ENCODE peak calls at places on chromosomes 1 and 21, in nine cellular contexts. L is heart right ventricle; M is upper lobe of right lung; O is A549; S is psoas muscle; I is GM23338; J is CD8-positive, alpha-beta T cell; G is left lung; X is upper lobe of left lung. F is an unnamed sample. For H3K4me1, the result is how much of the 10 kb centered on the place peaks cover.

GRCh38 chr1:178521241-178521640 is 8.3 kb downstream of the TEX35 start:
- ATAC-seq in J (no peak), I (no peak), O (no peak), X (no peak), G (no peak), S (no peak), M (peak), L (no peak), F (no peak)

GRCh38 chr1:3119748-3120524 is 50.9 kb downstream of the PRDM16 start:
- ATAC-seq in L (peak), S (no peak), X (no peak), M (no peak), G (no peak), J (no peak), I (no peak), O (peak), F (no peak)

GRCh38 chr1:151056149-151056548 is 3.3 kb downstream of the CDC42SE1 start:
- ATAC-seq in I (no peak), O (no peak), M (no peak), X (no peak), S (no peak), J (peak), G (no peak), L (no peak), F (no peak)

GRCh38 chr21:31011412-31011811 is 26.9 kb downstream of the KRTAP19-8 start:
- ATAC-seq in G (no peak), S (no peak), M (no peak), L (no peak), X (no peak), O (no peak), J (peak), I (no peak), F (no peak)

GRCh38 chr1:184034761-184035379 is 2.7 kb downstream of the COLGALT2 start:
- ATAC-seq in M (no peak), X (no peak), J (no peak), I (no peak), S (no peak), O (no peak), L (no peak), G (no peak), F (no peak)

GRCh38 chr1:110150330-110151174 is at the start of gene SLC6A17:
- ATAC-seq in O (peak), G (peak), L (no peak), M (peak), S (peak), I (peak), J (no peak), X (no peak), F (peak)

GRCh38 chr1:65791396-65791795 is 1.3 kb upstream of the PDE4B start:
- ATAC-seq in L (peak), I (no peak), S (no peak), J (no peak), X (no peak), G (peak), O (no peak), M (peak), F (peak)

GRCh38 chr1:44418022-44418673 is 13.1 kb downstream of the RNF220 start:
- ATAC-seq in J (peak), S (peak), O (no peak), M (peak), I (peak), X (no peak), L (no peak), G (peak), F (no peak)

GRCh38 chr21:46667191-46667734 is 31.8 kb downstream of the PRMT2 start:
- ATAC-seq in X (no peak), L (peak), M (peak), O (peak), G (peak), J (peak), I (peak), S (no peak), F (no peak)

GRCh38 chr1:36080801-36081200 is 3.1 kb upstream of the TEKT2 start:
- ATAC-seq in X (no peak), O (no peak), M (no peak), I (no peak), J (no peak), G (no peak), L (no peak), S (no peak), F (no peak)

GRCh38 chr21:31873275-31873695 is 465 bp downstream of the HUNK start:
- ATAC-seq in J (no peak), X (no peak), M (peak), G (peak), O (peak), I (peak), S (no peak), L (no peak), F (peak)

GRCh38 chr1:28287315-28287714 is 28.0 kb downstream of the SESN2 start:
- ATAC-seq in O (no peak), I (no peak), M (peak), X (peak), L (no peak), J (no peak), S (no peak), G (peak), F (no peak)

GRCh38 chr1:164785841-164786534 is 227.0 kb downstream of the PBX1 start:
- ATAC-seq in X (no peak), G (no peak), L (peak), O (no peak), S (peak), J (no peak), I (no peak), M (peak), F (no peak)

GRCh38 chr21:29771491-29772066 is 168.2 kb downstream of the GRIK1 start:
- ATAC-seq in L (no peak), X (no peak), G (no peak), S (no peak), O (no peak), J (no peak), I (no peak), M (no peak), F (no peak)

GRCh38 chr1:167488786-167489185 is 29.5 kb downstream of the CD247 start:
- ATAC-seq in I (peak), X (no peak), O (no peak), M (peak), G (peak), S (no peak), J (no peak), L (no peak), F (no peak)

GRCh38 chr21:37917612-37918011 is 1.4 kb upstream of the KCNJ6 start:
- ATAC-seq in L (no peak), M (no peak), I (no peak), O (peak), X (no peak), G (no peak), S (no peak), J (no peak), F (no peak)

GRCh38 chr21:43970551-43970950 is 41.6 kb upstream of the TRAPPC10 start:
- ATAC-seq in O (no peak), M (no peak), G (no peak), X (no peak), I (no peak), L (no peak), J (no peak), S (no peak), F (no peak)

GRCh38 chr1:164846731-164847691 is 288.0 kb downstream of the PBX1 start:
- ATAC-seq in I (no peak), J (no peak), L (no peak), S (peak), M (no peak), O (no peak), X (no peak), G (no peak), F (no peak)

GRCh38 chr1:3796215-3797193 is at the start of gene LRRC47:
- ATAC-seq in X (peak), J (peak), S (peak), G (peak), I (peak), L (peak), O (peak), M (peak), F (peak)

GRCh38 chr1:227780101-227781044 is 35.1 kb upstream of the PRSS38 start:
- ATAC-seq in S (peak), O (no peak), I (no peak), G (no peak), X (peak), M (peak), J (no peak), L (peak), F (no peak)

GRCh38 chr21:38544681-38545080 is 46.4 kb upstream of the ERG start:
- ATAC-seq in M (no peak), O (no peak), I (no peak), X (no peak), L (no peak), S (no peak), J (no peak), G (no peak), F (no peak)

GRCh38 chr1:21783679-21784603 is 992 bp upstream of the USP48 start:
- ATAC-seq in L (no peak), J (no peak), O (peak), I (peak), S (no peak), G (peak), M (no peak), X (no peak), F (peak)

GRCh38 chr1:3477241-3478109 is 23.0 kb downstream of the ARHGEF16 start:
- ATAC-seq in M (no peak), S (no peak), X (no peak), O (peak), G (no peak), L (no peak), J (no peak), I (no peak), F (no peak)

GRCh38 chr1:21264913-21265312 is 25.4 kb downstream of the ECE1 start:
- ATAC-seq in S (no peak), I (no peak), L (no peak), J (no peak), O (peak), G (no peak), M (no peak), X (no peak), F (no peak)

GRCh38 chr1:169240449-169241242 is 127.0 kb downstream of the NME7 start:
- ATAC-seq in L (no peak), S (no peak), O (no peak), J (no peak), I (no peak), M (no peak), G (no peak), X (no peak), F (no peak)

GRCh38 chr1:153308540-153308939 is 4.2 kb downstream of the PGLYRP3 start:
- ATAC-seq in J (no peak), S (no peak), X (no peak), O (no peak), M (no peak), I (no peak), G (no peak), L (no peak), F (no peak)

GRCh38 chr1:21931171-21932093 is 5.7 kb downstream of the HSPG2 start:
- ATAC-seq in J (no peak), O (peak), M (peak), L (peak), I (no peak), G (peak), X (peak), S (peak), F (peak)

GRCh38 chr1:245090491-245091090 is 64.2 kb upstream of the KIF26B start:
- ATAC-seq in S (no peak), O (no peak), I (no peak), M (no peak), J (no peak), X (no peak), G (no peak), L (no peak), F (no peak)

GRCh38 chr1:17425806-17426205 is 13.7 kb downstream of the RCC2 start:
- ATAC-seq in G (no peak), S (no peak), I (no peak), O (no peak), L (no peak), X (no peak), M (no peak), J (no peak), F (no peak)

DNA sequence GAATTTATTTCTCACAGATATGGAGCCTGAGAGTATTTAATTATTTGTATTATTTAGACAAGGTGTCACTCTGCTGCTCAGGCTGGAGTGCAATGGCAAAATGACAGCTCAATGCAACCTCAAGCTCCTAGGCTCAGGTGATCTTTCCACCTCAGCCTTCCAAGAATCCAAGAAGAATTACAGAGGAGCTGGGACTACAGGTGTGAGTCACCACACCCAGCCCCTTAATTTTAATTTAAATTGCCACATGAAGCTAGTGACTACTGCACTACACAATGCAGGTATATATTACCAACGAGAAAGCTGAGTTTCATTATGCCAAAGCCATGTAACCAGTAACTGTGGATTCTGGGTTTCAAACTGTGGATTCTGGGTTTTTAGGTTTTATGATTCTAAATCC is 2.1 kb downstream of the KHDC4 start:
- ATAC-seq in I (no peak), S (no peak), O (no peak), X (no peak), M (no peak), J (no peak), G (no peak), L (no peak), F (no peak)
- H3K4me3 ChIP-seq in I (peak), S (peak), O (no peak), X (no peak), M (peak), J (no peak), G (no peak), L (no peak), F (peak)

GRCh38 chr21:45442276-45442675 is 37.3 kb downstream of the COL18A1 start:
- ATAC-seq in I (no peak), J (no peak), X (no peak), G (no peak), S (no peak), O (no peak), M (no peak), L (no peak), F (no peak)

GRCh38 chr21:45445369-45445768 is 40.4 kb downstream of the COL18A1 start:
- ATAC-seq in I (no peak), O (no peak), M (no peak), G (no peak), S (no peak), L (no peak), J (no peak), X (no peak), F (no peak)

GRCh38 chr21:45444385-45444784 is 39.4 kb downstream of the COL18A1 start:
- ATAC-seq in I (no peak), J (no peak), X (no peak), M (no peak), S (no peak), L (no peak), O (no peak), G (no peak), F (no peak)

GRCh38 chr21:45441431-45442255 is 36.7 kb downstream of the COL18A1 start:
- ATAC-seq in S (no peak), X (peak), O (no peak), L (no peak), I (no peak), J (no peak), M (no peak), G (no peak), F (no peak)

DNA sequence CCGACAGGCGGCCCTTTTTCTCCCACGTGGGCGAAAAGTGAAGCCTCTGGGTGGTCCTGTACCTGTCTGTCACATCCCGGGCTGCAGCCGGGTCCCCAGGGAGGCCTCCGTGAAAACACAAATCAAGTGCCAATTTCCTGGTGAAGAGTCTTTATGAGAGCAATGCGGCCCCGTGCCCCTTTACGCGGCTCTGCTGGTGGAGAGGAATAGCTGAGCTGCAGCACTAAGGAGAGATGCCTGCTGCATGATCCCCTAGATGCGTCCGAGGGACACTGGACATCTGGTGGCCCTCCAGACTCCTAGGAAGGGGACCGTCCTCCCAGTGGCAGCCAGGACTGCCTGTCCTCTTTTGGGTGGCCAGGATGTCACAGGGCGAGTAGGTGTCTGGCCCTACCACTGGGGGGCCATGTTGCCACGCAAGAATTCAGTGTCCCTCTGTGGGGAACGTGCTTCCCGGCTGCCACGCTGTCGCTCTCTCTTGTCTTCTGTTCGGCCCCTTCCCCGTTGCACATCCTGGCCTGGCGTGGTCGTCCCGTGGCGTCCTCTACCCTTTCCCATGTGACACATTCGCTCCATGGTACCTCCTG is 38.7 kb downstream of the COL18A1 start:
- ATAC-seq in M (no peak), J (no peak), L (no peak), I (no peak), G (no peak), S (no peak), O (no peak), X (no peak), F (no peak)
- H3K27ac ChIP-seq in M (no peak), J (no peak), L (no peak), I (no peak), G (no peak), S (no peak), O (no peak), X (no peak), F (no peak)

GRCh38 chr1:202034149-202034682 is 23.8 kb downstream of the ELF3 start:
- ATAC-seq in O (no peak), G (no peak), X (no peak), S (no peak), M (no peak), J (no peak), L (no peak), I (no peak), F (no peak)
- H3K4me1 ChIP-seq in O (half or more), G (under half), X (under half), S (under half), M (under half), J (under half), L (under half), I (under half), F (under half)

GRCh38 chr21:42521384-42521783 is 7.7 kb downstream of the SLC37A1 start:
- ATAC-seq in L (no peak), G (no peak), I (no peak), X (no peak), M (no peak), J (no peak), O (no peak), S (no peak), F (no peak)

GRCh38 chr21:42518626-42519025 is 5.0 kb downstream of the SLC37A1 start:
- ATAC-seq in X (no peak), S (no peak), I (no peak), O (no peak), M (no peak), G (no peak), L (no peak), J (no peak), F (no peak)

GRCh38 chr21:42515708-42516502 is 2.3 kb downstream of the SLC37A1 start:
- ATAC-seq in L (no peak), S (no peak), G (peak), O (no peak), I (no peak), X (peak), M (peak), J (no peak), F (no peak)

GRCh38 chr21:42520628-42521253 is 7.1 kb downstream of the SLC37A1 start:
- ATAC-seq in I (peak), L (no peak), J (no peak), M (no peak), S (no peak), G (no peak), O (peak), X (no peak), F (no peak)

GRCh38 chr21:42518216-42518615 is 4.6 kb downstream of the SLC37A1 start:
- ATAC-seq in I (no peak), M (no peak), G (no peak), L (no peak), X (no peak), S (peak), O (peak), J (no peak), F (no peak)
- H3K4me3 ChIP-seq in I (no peak), M (no peak), G (no peak), L (no peak), X (no peak), S (no peak), O (no peak), J (no peak), F (no peak)

DNA sequence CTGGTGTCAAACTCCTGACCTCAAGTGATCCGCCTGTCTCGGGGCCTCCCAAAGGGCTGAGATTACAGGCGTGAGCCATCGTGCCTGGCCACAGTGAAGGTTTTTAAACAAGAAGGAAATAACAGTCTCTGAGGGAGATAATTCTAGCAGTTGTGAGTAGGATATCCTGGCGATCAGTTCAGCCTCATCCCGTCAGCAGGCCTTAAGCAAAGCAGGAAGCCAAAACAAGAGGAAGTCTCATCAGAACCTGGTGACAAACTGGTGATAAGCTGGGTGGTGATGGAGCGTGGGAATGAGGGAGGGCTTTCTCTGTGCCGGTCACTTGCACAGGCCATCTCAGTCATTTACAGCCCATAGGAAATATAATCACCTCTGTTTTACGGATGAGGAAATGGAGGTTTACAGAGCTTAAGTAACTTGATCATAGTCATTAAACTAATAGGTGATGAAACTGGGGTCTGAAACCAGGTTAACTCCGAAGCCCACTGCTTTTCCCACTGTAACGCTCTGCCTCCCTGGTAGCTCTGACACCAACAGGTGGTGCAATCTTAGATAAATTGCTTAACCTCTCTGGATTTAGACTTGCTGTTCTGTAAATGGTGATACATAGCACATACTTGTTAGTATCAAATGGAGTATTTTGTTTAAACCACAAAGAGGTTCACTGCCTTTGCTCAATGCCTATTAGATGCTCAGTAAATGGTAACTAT is 40.8 kb upstream of the A3GALT2 start:
- ATAC-seq in S (no peak), G (peak), X (peak), L (peak), I (no peak), M (peak), O (no peak), J (no peak), F (no peak)
- H3K27ac ChIP-seq in S (no peak), G (no peak), X (peak), L (peak), I (no peak), M (no peak), O (no peak), J (no peak), F (peak)

GRCh38 chr21:35036521-35037383 is 12.3 kb downstream of the RUNX1 start:
- ATAC-seq in L (no peak), X (no peak), S (no peak), I (no peak), M (no peak), J (peak), O (no peak), G (no peak), F (no peak)
- H3K4me1 ChIP-seq in L (under half), X (under half), S (under half), I (under half), M (under half), J (half or more), O (under half), G (under half), F (under half)

GRCh38 chr1:39690943-39691382 is 270 bp downstream of the HPCAL4 start:
- ATAC-seq in J (no peak), I (no peak), S (no peak), M (no peak), O (peak), X (no peak), L (no peak), G (no peak), F (no peak)

GRCh38 chr1:39692152-39693064 is 1.2 kb upstream of the HPCAL4 start:
- ATAC-seq in X (peak), I (peak), L (no peak), G (peak), M (peak), J (peak), S (no peak), O (peak), F (peak)

GRCh38 chr1:39690225-39690624 is 1.0 kb downstream of the HPCAL4 start:
- ATAC-seq in J (no peak), G (no peak), M (no peak), S (no peak), I (no peak), L (no peak), O (no peak), X (no peak), F (no peak)

GRCh38 chr1:39689635-39690034 is 1.6 kb downstream of the HPCAL4 start:
- ATAC-seq in G (no peak), I (no peak), J (no peak), S (no peak), O (no peak), L (no peak), X (no peak), M (no peak), F (no peak)

GRCh38 chr1:39691383-39692151 is at the start of gene HPCAL4:
- ATAC-seq in O (peak), J (peak), X (peak), S (peak), G (peak), M (peak), I (peak), L (peak), F (peak)
- H3K4me3 ChIP-seq in O (peak), J (peak), X (no peak), S (peak), G (peak), M (peak), I (peak), L (peak), F (peak)